ENCODE peak calls at places on chromosome 11, in five cellular contexts. L is mesenchymal stem cell, N is fibroblast of lung, G is PC-3, B is GM23338. I is an unnamed sample.
A peak's percentile ranks its signal among the peaks of the same experiment; 100 is the strongest.

GRCh38 chr11:20353829-20354434 is 9.6 kb upstream of the HTATIP2 start:
- DNase-seq in L (peak; percentile 59), N (peak; percentile 24), G (peak; percentile 65), B (peak; percentile 72), I (peak; percentile 14)

GRCh38 chr11:66958232-66958955 is at the start of gene PC:
- DNase-seq in L (peak; percentile 100), N (peak; percentile 100), G (peak; percentile 99), B (peak; percentile 99), I (peak; percentile 56)

GRCh38 chr11:27285761-27286160 is 77.3 kb downstream of the CCDC34 start:
- DNase-seq in L (no peak), N (no peak), G (no peak), B (no peak), I (no peak)

GRCh38 chr11:16117989-16118810 is 238.1 kb downstream of the SOX6 start:
- DNase-seq in L (no peak), N (no peak), G (no peak), B (no peak), I (no peak)

GRCh38 chr11:70225629-70226582 is 22.8 kb downstream of the FADD start:
- DNase-seq in L (no peak), N (no peak), G (no peak), B (no peak), I (no peak)

GRCh38 chr11:46275964-46276641 is 1.4 kb upstream of the CREB3L1 start:
- DNase-seq in L (no peak), N (no peak), G (no peak), B (no peak), I (no peak)

GRCh38 chr11:125926682-125927081 is 19.2 kb upstream of the VSIG10L2 start:
- DNase-seq in L (no peak), N (no peak), G (no peak), B (no peak), I (no peak)

GRCh38 chr11:40388097-40388818 is 1071.2 kb downstream of the LRRC4C start:
- DNase-seq in L (peak; percentile 35), N (peak; percentile 68), G (peak; percentile 63), B (no peak), I (no peak)

GRCh38 chr11:69934861-69935494 is 115.8 kb upstream of the FGF3 start:
- DNase-seq in L (peak; percentile 38), N (peak; percentile 60), G (peak; percentile 57), B (peak; percentile 53), I (no peak)

GRCh38 chr11:61160487-61161189 is 588 bp downstream of the VPS37C start:
- DNase-seq in L (peak; percentile 49), N (peak; percentile 21), G (peak; percentile 25), B (no peak), I (no peak)

GRCh38 chr11:88569342-88569741 is 231.8 kb upstream of the CTSC start:
- DNase-seq in L (no peak), N (no peak), G (peak; percentile 19), B (no peak), I (no peak)

GRCh38 chr11:118699508-118700220 is 20.2 kb upstream of the TREH start:
- DNase-seq in L (no peak), N (no peak), G (no peak), B (no peak), I (no peak)

GRCh38 chr11:72648737-72649136 is 25.5 kb downstream of the PDE2A start:
- DNase-seq in L (no peak), N (no peak), G (no peak), B (no peak), I (no peak)

GRCh38 chr11:68025047-68025446 is 5.4 kb upstream of the NDUFS8 start:
- DNase-seq in L (no peak), N (no peak), G (no peak), B (no peak), I (no peak)

GRCh38 chr11:61737131-61737530 is 15.3 kb upstream of the MYRF start:
- DNase-seq in L (no peak), N (no peak), G (no peak), B (peak; percentile 57), I (peak; percentile 14)

GRCh38 chr11:61951484-61952135 is 1.5 kb downstream of the BEST1 start:
- DNase-seq in L (no peak), N (no peak), G (no peak), B (no peak), I (no peak)

GRCh38 chr11:94148189-94148588 is 19.5 kb downstream of the PANX1 start:
- DNase-seq in L (no peak), N (no peak), G (no peak), B (no peak), I (no peak)

GRCh38 chr11:8258771-8259170 is 4.9 kb downstream of the LMO1 start:
- DNase-seq in L (no peak), N (peak; percentile 80), G (peak; percentile 50), B (no peak), I (peak; percentile 65)

GRCh38 chr11:99418927-99419707 is 398.4 kb downstream of the CNTN5 start:
- DNase-seq in L (no peak), N (peak; percentile 0), G (peak; percentile 85), B (peak; percentile 30), I (no peak)

GRCh38 chr11:85710912-85711311 is 24.9 kb upstream of the CCDC89 start:
- DNase-seq in L (no peak), N (no peak), G (no peak), B (no peak), I (no peak)

DNA sequence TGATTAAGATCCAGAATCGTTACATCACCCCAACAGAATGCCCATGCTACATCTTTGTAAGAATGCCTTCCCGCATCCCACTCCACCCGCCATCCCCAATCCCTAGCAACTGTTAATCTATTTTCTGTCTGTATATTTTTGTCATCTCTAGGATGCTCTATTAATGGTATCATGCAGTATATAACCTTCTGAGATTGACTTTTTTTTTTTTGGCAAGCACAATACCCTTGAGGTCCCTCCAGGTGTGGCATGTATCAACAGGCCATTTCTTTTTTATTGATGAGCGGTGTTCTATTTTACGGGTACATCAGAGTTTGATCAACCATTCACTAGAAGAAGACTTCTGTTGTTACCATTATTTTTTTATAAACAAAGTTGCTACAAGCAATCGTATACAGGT is 30.2 kb upstream of the SCN3B start:
- DNase-seq in L (no peak), N (no peak), G (no peak), B (no peak), I (no peak)
- H3K27ac ChIP-seq in L (no peak overlapping the region), N (no peak overlapping the region), G (no peak overlapping the region), B (no peak overlapping the region), I (no peak overlapping the region)

DNA sequence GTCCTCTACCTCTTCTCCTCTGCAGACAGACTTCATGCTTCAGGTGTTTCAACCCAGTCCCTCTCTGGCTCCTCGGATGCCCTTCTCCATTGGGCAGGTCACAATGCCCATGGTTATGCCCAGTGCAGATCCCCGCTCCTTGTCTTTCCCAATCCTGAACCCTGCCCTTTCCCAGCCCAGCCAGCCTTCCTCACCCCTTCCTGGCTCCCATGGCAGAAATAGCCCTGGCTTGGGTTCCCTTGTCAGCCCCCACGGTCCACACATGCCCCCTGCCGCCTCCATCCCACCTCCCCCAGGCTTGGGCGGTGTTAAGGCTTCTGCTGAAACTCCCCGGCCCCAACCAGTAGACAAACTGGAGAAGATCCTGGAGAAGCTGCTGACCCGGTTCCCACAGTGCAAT is 9.3 kb upstream of the BACE1-AS start:
- DNase-seq in L (no peak), N (no peak), G (no peak), B (no peak), I (no peak)
- H3K27ac ChIP-seq in L (peak overlapping the region; percentile 5), N (peak overlapping the region; percentile 67), G (peak overlapping the region; percentile 66), B (no peak overlapping the region), I (no peak overlapping the region)

DNA sequence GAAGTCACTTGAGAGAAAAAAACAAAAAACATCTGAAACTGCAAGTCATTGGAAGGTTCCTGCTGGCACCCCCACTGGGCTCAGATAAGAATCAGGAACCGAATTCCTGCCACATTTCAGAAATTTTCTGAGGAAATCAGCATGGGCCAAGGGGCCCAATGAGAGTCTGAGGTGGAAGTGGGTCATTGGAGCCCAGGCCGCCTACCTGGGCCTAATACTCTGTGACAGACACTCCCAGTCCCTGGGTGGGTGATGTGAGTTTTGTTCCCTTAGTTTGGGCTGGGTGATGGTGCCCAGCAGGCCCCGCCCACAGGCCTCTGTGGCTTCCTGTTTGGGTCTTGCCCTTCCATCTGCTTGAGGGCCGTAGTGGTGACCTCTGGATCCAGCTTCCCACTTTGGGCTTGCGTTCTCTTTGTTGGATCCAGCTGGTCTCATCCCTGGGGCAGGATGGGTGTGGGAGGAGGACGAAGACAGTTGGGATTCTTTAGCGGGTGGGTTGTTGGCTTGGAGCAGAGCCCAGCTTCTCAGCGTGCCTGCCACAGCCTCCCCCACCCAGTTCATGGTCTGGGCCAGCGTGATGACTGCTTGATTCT is 40.7 kb downstream of the PARVA start:
- DNase-seq in L (no peak), N (peak; percentile 86), G (no peak), B (peak; percentile 39), I (no peak)
- H3K27ac ChIP-seq in L (no peak overlapping the region), N (peak overlapping the region; percentile 43), G (no peak overlapping the region), B (no peak overlapping the region), I (no peak overlapping the region)

GRCh38 chr11:2525941-2526807 is 81.4 kb downstream of the KCNQ1 start:
- DNase-seq in L (no peak), N (no peak), G (no peak), B (no peak), I (no peak)

GRCh38 chr11:2525166-2525861 is 80.5 kb downstream of the KCNQ1 start:
- DNase-seq in L (no peak), N (no peak), G (no peak), B (no peak), I (no peak)

GRCh38 chr11:2527621-2528291 is 82.9 kb downstream of the KCNQ1 start:
- DNase-seq in L (no peak), N (no peak), G (no peak), B (no peak), I (no peak)

GRCh38 chr11:2528301-2529050 is 83.7 kb downstream of the KCNQ1 start:
- DNase-seq in L (no peak), N (no peak), G (no peak), B (no peak), I (no peak)

DNA sequence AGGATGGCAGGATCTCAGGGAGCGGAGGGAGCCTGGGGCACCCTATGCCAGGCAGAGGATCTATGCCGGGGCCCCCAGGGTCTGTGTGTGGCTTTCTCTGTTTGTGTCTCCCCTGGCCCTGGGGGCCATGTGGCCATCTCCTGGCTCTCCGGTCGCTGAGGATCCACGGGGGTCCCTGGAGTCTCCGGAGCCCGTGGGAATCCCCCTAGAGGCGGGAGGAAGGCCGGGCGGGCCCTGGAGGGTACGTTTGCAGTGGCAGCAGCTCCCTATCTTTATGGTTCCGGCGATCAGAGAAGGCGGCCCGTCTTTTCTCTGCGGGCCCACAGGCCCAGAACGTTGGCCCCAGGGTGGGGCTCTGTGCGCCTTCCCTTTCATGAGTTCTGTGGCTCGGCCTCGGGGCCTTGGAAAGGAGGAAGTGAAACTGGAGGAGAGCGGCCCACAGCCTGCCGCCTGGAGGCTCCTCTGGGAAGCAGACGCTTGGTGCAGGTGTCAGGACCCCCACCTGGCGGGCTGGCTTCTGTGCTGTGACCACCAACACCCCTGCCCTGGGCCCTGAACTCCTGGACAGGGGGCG is 82.1 kb downstream of the KCNQ1 start:
- DNase-seq in L (no peak), N (no peak), G (no peak), B (peak; percentile 62), I (peak; percentile 66)
- H3K27ac ChIP-seq in L (no peak overlapping the region), N (no peak overlapping the region), G (no peak overlapping the region), B (no peak overlapping the region), I (no peak overlapping the region)